ENCODE peak calls at places on chromosomes 2 and 18, in eight cellular contexts. Q, V, I, F, Z, H, X and Y are unnamed samples.

GRCh38 chr2:142472382-142472781 is 341.6 kb upstream of the LRP1B start:
- DNase-seq in Q (no peak), V (no peak), I (no peak), F (no peak), Z (no peak), H (no peak), X (no peak), Y (no peak)

GRCh38 chr2:125405816-125406215 is 1250.1 kb upstream of the GYPC start:
- DNase-seq in Q (no peak), V (no peak), I (no peak), F (no peak), Z (peak; percentile 94), H (no peak), X (no peak), Y (no peak)

GRCh38 chr2:222671259-222672067 is at the start of gene MOGAT1:
- DNase-seq in Q (no peak), V (peak; percentile 38), I (no peak), F (peak; percentile 79), Z (peak; percentile 24), H (no peak), X (no peak), Y (peak; percentile 67)

GRCh38 chr2:391658-392170 is 103.8 kb upstream of the ALKAL2 start:
- DNase-seq in Q (no peak), V (no peak), I (no peak), F (no peak), Z (no peak), H (no peak), X (no peak), Y (no peak)

GRCh38 chr2:97688062-97688827 is 18.7 kb downstream of the C2orf92 start:
- DNase-seq in Q (no peak), V (no peak), I (no peak), F (no peak), Z (no peak), H (no peak), X (no peak), Y (no peak)

GRCh38 chr2:39508243-39508642 is 71.2 kb upstream of the MAP4K3 start:
- DNase-seq in Q (no peak), V (no peak), I (no peak), F (no peak), Z (peak; percentile 75), H (no peak), X (no peak), Y (no peak)

GRCh38 chr18:26656401-26656943 is 108.1 kb upstream of the KCTD1 start:
- DNase-seq in Q (no peak), V (no peak), I (no peak), F (no peak), Z (no peak), H (no peak), X (no peak), Y (no peak)

GRCh38 chr2:29878898-29879297 is 42.5 kb downstream of the ALK start:
- DNase-seq in Q (no peak), V (peak; percentile 29), I (no peak), F (no peak), Z (peak; percentile 61), H (no peak), X (no peak), Y (no peak)

GRCh38 chr2:44218771-44219170 is 50.1 kb downstream of the PPM1B start:
- DNase-seq in Q (no peak), V (no peak), I (no peak), F (no peak), Z (no peak), H (no peak), X (no peak), Y (no peak)

GRCh38 chr2:190835303-190835930 is 45.2 kb upstream of the GLS start:
- DNase-seq in Q (no peak), V (no peak), I (no peak), F (no peak), Z (peak; percentile 90), H (peak; percentile 64), X (no peak), Y (no peak)

GRCh38 chr2:53435610-53436009 is 332.0 kb upstream of the CHAC2 start:
- DNase-seq in Q (no peak), V (no peak), I (no peak), F (no peak), Z (no peak), H (no peak), X (no peak), Y (no peak)

GRCh38 chr2:165852394-165852793 is 58.3 kb upstream of the GALNT3 start:
- DNase-seq in Q (no peak), V (no peak), I (no peak), F (no peak), Z (no peak), H (no peak), X (no peak), Y (no peak)
- TF ChIP-seq CTCF in Q (no peak), V (no peak), I (no peak), F (no peak), Z (no peak), H (no peak), X (no peak), Y (no peak)

GRCh38 chr2:23565814-23566213 is 180.8 kb downstream of the KLHL29 start:
- DNase-seq in Q (no peak), V (no peak), I (no peak), F (no peak), Z (no peak), H (no peak), X (no peak), Y (no peak)

GRCh38 chr2:23564618-23564967 is 179.6 kb downstream of the KLHL29 start:
- DNase-seq in Q (no peak), V (peak; percentile 41), I (no peak), F (no peak), Z (peak; percentile 61), H (no peak), X (no peak), Y (no peak)

GRCh38 chr2:23565374-23565773 is 180.4 kb downstream of the KLHL29 start:
- DNase-seq in Q (no peak), V (no peak), I (no peak), F (no peak), Z (no peak), H (no peak), X (no peak), Y (no peak)

GRCh38 chr2:23567382-23567781 is 182.4 kb downstream of the KLHL29 start:
- DNase-seq in Q (no peak), V (no peak), I (no peak), F (no peak), Z (no peak), H (no peak), X (no peak), Y (no peak)

DNA sequence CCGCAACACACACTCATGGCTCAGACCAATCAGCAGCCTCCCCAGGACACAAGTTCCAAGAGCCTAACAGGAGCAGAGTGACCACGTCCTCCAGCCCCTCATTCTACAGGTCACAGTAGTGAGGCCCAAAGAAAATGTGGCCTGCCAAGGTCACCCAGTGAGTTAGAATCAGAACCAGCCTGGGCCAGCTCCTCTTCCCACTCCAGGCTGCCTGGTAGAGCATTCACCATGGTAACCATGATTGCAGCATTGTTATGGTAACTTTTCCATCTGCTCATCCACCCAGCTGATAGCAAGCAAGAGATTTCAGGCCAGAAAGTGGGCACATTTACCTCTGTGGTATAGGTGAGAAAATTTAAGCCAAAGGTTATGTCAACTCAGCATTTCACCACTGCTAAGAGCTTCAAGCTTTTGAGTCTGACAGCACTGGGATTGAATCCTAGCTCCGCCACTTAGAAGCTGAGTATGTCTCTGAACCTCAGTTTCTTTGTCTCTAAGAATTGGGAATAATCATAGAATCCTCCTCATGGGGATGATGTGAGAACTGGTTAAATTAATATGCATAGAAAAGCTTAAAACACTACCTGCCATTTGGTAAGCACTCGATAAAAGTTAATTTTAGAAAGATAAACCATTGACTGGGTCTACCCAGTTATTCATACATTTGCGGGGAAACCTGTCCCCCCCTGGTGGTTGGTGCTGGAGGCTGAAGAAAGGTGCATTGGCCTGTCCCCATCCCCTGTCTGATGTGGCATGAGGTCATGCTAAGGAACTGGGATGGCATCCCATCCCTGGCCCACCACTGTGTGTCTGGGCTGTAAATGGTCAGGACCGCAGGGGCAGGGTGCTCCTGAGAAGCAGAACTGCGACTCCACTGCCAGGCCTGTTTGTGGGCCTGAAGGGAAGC is 181.5 kb downstream of the KLHL29 start:
- DNase-seq in Q (no peak), V (no peak), I (peak; percentile 19), F (peak; percentile 62), Z (no peak), H (no peak), X (no peak), Y (peak; percentile 51)
- TF ChIP-seq CTCF in Q (no peak), V (no peak), I (peak; percentile 77), F (peak; percentile 77), Z (peak; percentile 17), H (no peak), X (peak; percentile 69), Y (peak; percentile 58)

GRCh38 chr2:101830555-101830954 is 133.0 kb downstream of the MAP4K4 start:
- DNase-seq in Q (no peak), V (no peak), I (no peak), F (no peak), Z (peak; percentile 87), H (no peak), X (no peak), Y (no peak)

GRCh38 chr2:101831351-101831865 is 133.9 kb downstream of the MAP4K4 start:
- DNase-seq in Q (peak; percentile 93), V (peak; percentile 61), I (peak; percentile 77), F (peak; percentile 52), Z (peak; percentile 70), H (peak; percentile 81), X (no peak), Y (peak; percentile 54)

GRCh38 chr2:101833890-101834523 is 136.5 kb downstream of the MAP4K4 start:
- DNase-seq in Q (no peak), V (no peak), I (no peak), F (no peak), Z (no peak), H (no peak), X (no peak), Y (no peak)

GRCh38 chr2:101830146-101830545 is 132.6 kb downstream of the MAP4K4 start:
- DNase-seq in Q (no peak), V (no peak), I (no peak), F (no peak), Z (peak; percentile 50), H (no peak), X (no peak), Y (no peak)

GRCh38 chr2:101832114-101832513 is 134.6 kb downstream of the MAP4K4 start:
- DNase-seq in Q (no peak), V (no peak), I (peak; percentile 11), F (no peak), Z (no peak), H (no peak), X (no peak), Y (no peak)
- TF ChIP-seq CTCF in Q (no peak), V (peak; percentile 3), I (peak; percentile 71), F (no peak), Z (no peak), H (no peak), X (peak; percentile 78), Y (peak; percentile 11)

GRCh38 chr2:231711677-231712461 is 3.5 kb downstream of the PTMA start:
- DNase-seq in Q (no peak), V (no peak), I (peak; percentile 15), F (no peak), Z (no peak), H (no peak), X (no peak), Y (no peak)

GRCh38 chr2:231708773-231709635 is 679 bp downstream of the PTMA start:
- DNase-seq in Q (peak; percentile 92), V (peak; percentile 58), I (peak; percentile 75), F (peak; percentile 58), Z (peak; percentile 42), H (peak; percentile 66), X (no peak), Y (peak; percentile 62)

GRCh38 chr2:231709981-231710750 is 1.8 kb downstream of the PTMA start:
- DNase-seq in Q (peak; percentile 97), V (peak; percentile 86), I (peak; percentile 94), F (peak; percentile 91), Z (peak; percentile 77), H (peak; percentile 86), X (no peak), Y (peak; percentile 92)

GRCh38 chr2:231709636-231709980 is 1.3 kb downstream of the PTMA start:
- DNase-seq in Q (peak; percentile 93), V (peak; percentile 64), I (peak; percentile 68), F (peak; percentile 54), Z (no peak), H (peak; percentile 62), X (no peak), Y (peak; percentile 49)

GRCh38 chr2:231710751-231711676 is 2.7 kb downstream of the PTMA start:
- DNase-seq in Q (peak; percentile 93), V (peak; percentile 39), I (peak; percentile 33), F (peak; percentile 52), Z (peak; percentile 23), H (peak; percentile 50), X (no peak), Y (peak; percentile 48)
- TF ChIP-seq CTCF in Q (no peak), V (no peak), I (no peak), F (peak; percentile 17), Z (no peak), H (no peak), X (peak; percentile 4), Y (no peak)